ENCODE peak calls at places on chromosomes 5 and 9, in seven cellular contexts. K is H1, C is neuronal stem cell, B is H9, T is mesendoderm, Y is mesenchymal stem cell, Q is trophoblast cell. G is an unnamed sample.

GRCh38 chr5:95709967-95710650 is 21.0 kb upstream of the RHOBTB3 start:
- DNase-seq in K (no peak), C (no peak), B (peak), T (peak), Y (peak), Q (no peak), G (no peak)

GRCh38 chr5:114243281-114243982 is 118.4 kb upstream of the KCNN2 start:
- DNase-seq in K (no peak), C (no peak), B (no peak), T (no peak), Y (peak), Q (no peak), G (peak)

GRCh38 chr9:38263534-38263933 is 129.0 kb upstream of the ALDH1B1 start:
- DNase-seq in K (no peak), C (no peak), B (no peak), T (peak), Y (peak), Q (no peak), G (peak)

GRCh38 chr9:121074370-121075250 is at the start of gene CNTRL:
- DNase-seq in K (peak), C (peak), B (peak), T (peak), Y (peak), Q (peak), G (peak)

GRCh38 chr9:96875460-96876142 is 21.3 kb upstream of the ZNF782 start:
- DNase-seq in K (peak), C (peak), B (peak), T (peak), Y (peak), Q (peak), G (peak)

GRCh38 chr5:52544738-52545137 is 243.0 kb upstream of the ITGA1 start:
- DNase-seq in K (no peak), C (no peak), B (no peak), T (no peak), Y (no peak), Q (no peak), G (no peak)

GRCh38 chr9:126882746-126883145 is 22.3 kb downstream of the ZBTB34 start:
- DNase-seq in K (no peak), C (no peak), B (no peak), T (no peak), Y (no peak), Q (no peak), G (no peak)

GRCh38 chr9:107636596-107637405 is 147.2 kb upstream of the KLF4 start:
- DNase-seq in K (no peak), C (no peak), B (no peak), T (no peak), Y (peak), Q (no peak), G (peak)

GRCh38 chr5:81361600-81361999 is 32.3 kb downstream of the ACOT12 start:
- DNase-seq in K (no peak), C (no peak), B (no peak), T (no peak), Y (no peak), Q (no peak), G (no peak)

GRCh38 chr9:107539427-107540154 is 50.0 kb upstream of the KLF4 start:
- DNase-seq in K (peak), C (no peak), B (peak), T (peak), Y (peak), Q (peak), G (no peak)

GRCh38 chr9:116716441-116716840 is 29.3 kb downstream of the TRIM32 start:
- DNase-seq in K (no peak), C (no peak), B (no peak), T (peak), Y (no peak), Q (peak), G (no peak)

GRCh38 chr9:10036095-10036494 is 576.7 kb downstream of the PTPRD start:
- DNase-seq in K (no peak), C (no peak), B (no peak), T (no peak), Y (no peak), Q (no peak), G (no peak)
- H2BK5ac ChIP-seq in K (no peak), C (no peak), B (no peak), T (no peak), Y (no peak), Q (no peak), G (no peak)

GRCh38 chr9:93149361-93149760 is 15.3 kb upstream of the NINJ1 start:
- DNase-seq in K (no peak), C (no peak), B (no peak), T (no peak), Y (peak), Q (no peak), G (peak)

GRCh38 chr9:93151097-93151784 is 17.2 kb upstream of the NINJ1 start:
- DNase-seq in K (no peak), C (no peak), B (peak), T (peak), Y (no peak), Q (no peak), G (no peak)

GRCh38 chr9:93143830-93144530 is 9.9 kb upstream of the NINJ1 start:
- DNase-seq in K (no peak), C (no peak), B (no peak), T (no peak), Y (no peak), Q (no peak), G (no peak)

GRCh38 chr9:93147632-93148031 is 13.6 kb upstream of the NINJ1 start:
- DNase-seq in K (no peak), C (no peak), B (no peak), T (no peak), Y (no peak), Q (no peak), G (no peak)

GRCh38 chr9:93148721-93149120 is 14.7 kb upstream of the NINJ1 start:
- DNase-seq in K (no peak), C (no peak), B (no peak), T (no peak), Y (no peak), Q (no peak), G (no peak)
- H2BK5ac ChIP-seq in K (no peak), C (no peak), B (no peak), T (no peak), Y (no peak), Q (no peak), G (no peak)

GRCh38 chr5:5341531-5342292 is 80.8 kb upstream of the ICE1 start:
- DNase-seq in K (no peak), C (no peak), B (no peak), T (no peak), Y (peak), Q (peak), G (no peak)
- H2BK5ac ChIP-seq in K (no peak), C (no peak), B (no peak), T (no peak), Y (no peak), Q (peak), G (no peak)

GRCh38 chr5:176798949-176799348 is 11.4 kb upstream of the UNC5A start:
- DNase-seq in K (no peak), C (no peak), B (no peak), T (no peak), Y (no peak), Q (no peak), G (no peak)
- H2BK5ac ChIP-seq in K (no peak), C (no peak), B (no peak), T (no peak), Y (no peak), Q (no peak), G (no peak)

GRCh38 chr9:84781431-84781830 is 111.9 kb downstream of the NTRK2 start:
- DNase-seq in K (no peak), C (no peak), B (no peak), T (peak), Y (peak), Q (no peak), G (no peak)
- H2BK5ac ChIP-seq in K (no peak), C (no peak), B (no peak), T (no peak), Y (no peak), Q (no peak), G (no peak)

GRCh38 chr5:127963233-127963632 is 120.3 kb upstream of the SLC12A2 start:
- DNase-seq in K (no peak), C (no peak), B (no peak), T (no peak), Y (no peak), Q (no peak), G (no peak)
- H2BK5ac ChIP-seq in K (no peak), C (no peak), B (no peak), T (no peak), Y (no peak), Q (no peak), G (no peak)

GRCh38 chr9:133742251-133742650 is 4.1 kb upstream of the SARDH start:
- DNase-seq in K (no peak), C (no peak), B (no peak), T (no peak), Y (no peak), Q (no peak), G (no peak)
- H2BK5ac ChIP-seq in K (no peak), C (peak), B (no peak), T (no peak), Y (no peak), Q (no peak), G (no peak)